ENCODE peak calls at places on chromosomes 11 and 22, in four cellular contexts. Y, S, J and W are unnamed samples.
A peak's percentile ranks its signal among the peaks of the same experiment; 100 is the strongest.

GRCh38 chr22:40122792-40123191 is 54.9 kb upstream of the TNRC6B start:
- DNase-seq in Y (no peak), S (no peak), J (no peak), W (no peak)

GRCh38 chr11:62556102-62556871 is 9.7 kb upstream of the AHNAK start:
- DNase-seq in Y (peak; percentile 99), S (peak; percentile 88), J (peak; percentile 63), W (peak; percentile 94)

GRCh38 chr22:40721266-40721665 is 42.0 kb downstream of the MCHR1 start:
- DNase-seq in Y (no peak), S (no peak), J (no peak), W (no peak)

GRCh38 chr22:38948181-38948940 is 9.0 kb upstream of the APOBEC3A start:
- DNase-seq in Y (no peak), S (no peak), J (no peak), W (no peak)

GRCh38 chr11:18321622-18321990 is 334 bp downstream of the HPS5 start:
- DNase-seq in Y (no peak), S (no peak), J (no peak), W (no peak)

GRCh38 chr11:47786373-47786772 is 19.2 kb upstream of the FNBP4 start:
- DNase-seq in Y (no peak), S (no peak), J (no peak), W (no peak)

GRCh38 chr22:43186272-43187170 is at the start of gene TTLL12:
- DNase-seq in Y (peak; percentile 21), S (no peak), J (no peak), W (peak; percentile 45)

GRCh38 chr11:106468091-106468490 is 390.6 kb downstream of the AASDHPPT start:
- DNase-seq in Y (no peak), S (no peak), J (no peak), W (peak; percentile 12)

GRCh38 chr11:129985823-129986222 is 16.8 kb downstream of the PRDM10 start:
- DNase-seq in Y (no peak), S (no peak), J (no peak), W (no peak)

GRCh38 chr22:46577361-46578249 is 40.2 kb upstream of the CELSR1 start:
- DNase-seq in Y (no peak), S (no peak), J (no peak), W (no peak)

GRCh38 chr11:29019960-29020683 is 911.9 kb downstream of the METTL15 start:
- DNase-seq in Y (peak; percentile 6), S (no peak), J (no peak), W (peak; percentile 80)

GRCh38 chr11:111852103-111852502 is 19.3 kb downstream of the ALG9 start:
- DNase-seq in Y (no peak), S (no peak), J (no peak), W (no peak)

GRCh38 chr11:119320593-119321524 is 3.9 kb upstream of the MCAM start:
- DNase-seq in Y (no peak), S (no peak), J (no peak), W (peak; percentile 73)

GRCh38 chr22:46537221-46537945 is at the start of gene CELSR1:
- DNase-seq in Y (peak; percentile 72), S (no peak), J (no peak), W (no peak)

GRCh38 chr22:30444632-30445437 is 19.3 kb downstream of the MTFP1 start:
- DNase-seq in Y (peak; percentile 64), S (no peak), J (peak; percentile 59), W (peak; percentile 76)

GRCh38 chr11:8610532-8611116 is 16.6 kb upstream of the STK33 start:
- DNase-seq in Y (no peak), S (no peak), J (no peak), W (peak; percentile 20)

GRCh38 chr11:130088217-130088616 is 18.5 kb downstream of the APLP2 start:
- DNase-seq in Y (no peak), S (no peak), J (no peak), W (no peak)

DNA sequence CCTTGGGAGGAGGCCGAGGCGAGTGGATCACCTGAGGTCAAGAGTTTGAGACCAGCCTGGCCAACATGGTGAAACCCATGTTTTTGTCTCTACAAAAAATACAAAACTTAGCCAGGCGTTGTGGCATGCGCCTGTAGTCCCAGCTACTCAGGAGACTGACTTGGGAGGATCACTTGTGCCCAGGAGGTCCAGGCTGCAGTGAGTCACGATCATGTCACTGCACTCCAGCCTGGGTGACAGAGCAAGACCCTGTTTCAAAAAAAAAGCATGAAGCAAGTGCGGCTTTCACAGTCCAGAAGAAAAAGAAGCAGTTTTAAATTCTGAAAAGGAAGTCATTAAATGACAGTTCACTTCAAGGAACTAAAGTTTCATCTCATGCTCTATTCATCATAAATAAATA is 7.1 kb upstream of the LTO1 start:
- DNase-seq in Y (no peak), S (no peak), J (no peak), W (no peak)
- TF ChIP-seq MAX in Y (no peak), S (no peak), J (no peak), W (no peak)

GRCh38 chr11:823441-824291 is 4.1 kb upstream of the CRACR2B start:
- DNase-seq in Y (no peak), S (no peak), J (no peak), W (no peak)

GRCh38 chr11:826836-827145 is 928 bp upstream of the CRACR2B start:
- DNase-seq in Y (no peak), S (no peak), J (no peak), W (no peak)

GRCh38 chr11:824942-825341 is 2.8 kb upstream of the CRACR2B start:
- DNase-seq in Y (no peak), S (no peak), J (no peak), W (no peak)

GRCh38 chr11:825366-826231 is 2.1 kb upstream of the CRACR2B start:
- DNase-seq in Y (no peak), S (no peak), J (no peak), W (no peak)

GRCh38 chr11:824292-824880 is 3.3 kb upstream of the CRACR2B start:
- DNase-seq in Y (no peak), S (no peak), J (no peak), W (no peak)
- H3K4me1 ChIP-seq in Y (peaks cover 57% of the 10 kb centered on the region), S (peaks cover 20% of the 10 kb centered on the region), J (peaks cover 23% of the 10 kb centered on the region), W (peaks cover 37% of the 10 kb centered on the region)

DNA sequence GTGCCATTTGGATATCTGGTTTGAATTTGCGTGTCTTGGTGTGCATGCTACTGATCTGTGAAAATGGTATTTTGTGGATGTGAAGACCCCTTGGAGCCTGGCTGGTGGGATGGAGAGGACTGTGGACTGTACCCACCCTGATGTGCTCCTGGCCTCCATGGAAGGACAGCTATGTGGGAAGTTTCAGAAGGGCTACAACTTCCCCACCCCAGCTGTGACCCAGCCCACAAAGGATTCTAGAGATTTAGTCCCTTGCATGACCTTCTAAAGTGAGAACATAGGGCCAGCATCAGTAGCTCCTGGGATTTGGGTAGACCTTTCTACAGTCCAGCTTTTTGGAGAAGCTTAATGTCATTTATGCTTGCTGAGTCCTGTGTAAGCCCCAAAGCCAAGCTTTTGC is 173.4 kb downstream of the BCR start:
- DNase-seq in Y (no peak), S (no peak), J (no peak), W (no peak)
- TF ChIP-seq MAX in Y (no peak), S (no peak), J (no peak), W (no peak)

GRCh38 chr11:35242412-35242811 is 103.4 kb downstream of the CD44 start:
- DNase-seq in Y (no peak), S (no peak), J (no peak), W (no peak)

GRCh38 chr11:35241531-35241930 is 102.6 kb downstream of the CD44 start:
- DNase-seq in Y (no peak), S (no peak), J (no peak), W (no peak)

GRCh38 chr11:35243774-35244173 is 104.8 kb downstream of the CD44 start:
- DNase-seq in Y (no peak), S (no peak), J (no peak), W (no peak)

GRCh38 chr11:35245786-35246185 is 106.8 kb downstream of the CD44 start:
- DNase-seq in Y (no peak), S (no peak), J (no peak), W (no peak)

GRCh38 chr11:35242843-35243242 is 103.9 kb downstream of the CD44 start:
- DNase-seq in Y (no peak), S (no peak), J (no peak), W (no peak)
- H3K4me1 ChIP-seq in Y (no peaks in the 10 kb centered on the region), S (peaks cover 18% of the 10 kb centered on the region), J (peaks cover under 1% of the 10 kb centered on the region), W (no peaks in the 10 kb centered on the region)

DNA sequence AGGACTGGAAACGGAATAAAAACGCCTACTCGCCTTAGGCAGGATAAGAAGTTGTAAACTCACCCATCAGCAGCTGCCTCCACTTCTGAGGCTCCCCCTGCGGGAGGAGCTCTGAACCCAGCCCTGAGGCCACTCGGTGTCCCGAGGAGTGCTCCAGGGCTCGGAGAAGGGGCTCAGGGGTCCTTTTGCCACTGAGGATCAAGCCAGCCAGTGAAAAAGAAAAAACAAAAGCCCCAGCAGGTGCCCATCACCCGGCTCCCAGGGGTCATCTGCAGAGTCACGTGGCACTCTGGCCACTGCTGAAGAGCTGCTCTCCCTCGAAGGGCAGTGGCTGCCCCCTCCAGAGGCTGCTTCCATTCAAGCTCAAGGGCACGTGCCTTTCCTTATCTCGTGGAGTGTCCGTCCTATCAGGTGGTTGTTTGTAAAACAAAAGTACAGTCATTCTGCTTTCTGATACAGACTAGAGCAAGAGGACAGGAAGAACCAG is 29.0 kb downstream of the NUP50 start:
- DNase-seq in Y (no peak), S (no peak), J (no peak), W (no peak)
- TF ChIP-seq MAX in Y (no peak), S (no peak), J (peak; percentile 92), W (no peak)

DNA sequence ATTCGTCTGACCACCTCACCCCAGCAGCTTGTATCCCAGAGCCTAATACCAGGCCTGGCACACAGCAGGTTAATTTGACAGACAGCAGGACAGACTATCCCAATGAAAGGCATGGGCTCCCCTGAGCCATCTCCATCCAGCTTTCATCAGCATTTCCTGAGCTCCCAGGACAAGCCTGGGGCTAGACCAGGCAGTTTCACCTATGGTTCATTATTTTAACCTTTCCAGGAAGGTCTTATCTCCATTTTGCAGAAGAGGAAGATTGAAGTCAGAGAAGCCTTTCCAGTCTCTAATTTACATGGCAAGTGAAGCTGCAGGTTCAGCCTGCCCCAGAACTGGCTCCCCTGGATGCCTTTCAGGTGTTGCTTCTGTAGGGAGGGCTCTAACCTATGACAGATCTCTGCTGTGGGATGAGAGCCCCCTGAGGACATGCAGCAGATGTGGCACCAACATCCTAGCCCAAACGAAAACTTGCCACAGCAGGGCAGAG is 17.0 kb downstream of the ARRB1 start:
- DNase-seq in Y (no peak), S (no peak), J (no peak), W (no peak)
- H3K4me1 ChIP-seq in Y (peaks cover 38% of the 10 kb centered on the region), S (peaks cover 11% of the 10 kb centered on the region), J (peaks cover 3% of the 10 kb centered on the region), W (peaks cover 43% of the 10 kb centered on the region)

DNA sequence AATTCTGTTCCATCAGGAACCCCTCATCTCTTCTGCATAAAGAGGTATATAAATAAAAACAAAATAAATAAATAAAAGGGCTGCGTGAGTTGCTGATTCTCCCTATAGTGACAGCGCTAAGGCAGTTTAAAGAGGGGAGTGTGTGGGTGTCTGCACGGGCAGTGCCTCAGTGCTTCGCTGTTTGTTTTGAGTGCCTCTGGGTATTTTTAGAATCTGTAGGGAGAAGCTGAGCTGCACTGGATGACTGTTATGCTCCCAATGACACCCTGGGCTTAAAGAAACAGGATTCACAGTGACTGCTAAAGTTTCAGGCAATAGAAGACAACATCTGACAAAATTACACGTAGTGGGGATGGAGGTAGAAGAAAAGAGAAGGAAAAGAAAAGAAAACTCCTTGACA is 38.8 kb downstream of the SLC1A2 start:
- DNase-seq in Y (no peak), S (no peak), J (no peak), W (no peak)
- TF ChIP-seq MAX in Y (no peak), S (no peak), J (no peak), W (no peak)